ENCODE peak calls at places on chromosomes 12 and 14, in five cellular contexts. R, O, E, Y and G are unnamed samples.

GRCh38 chr12:105723066-105723465 is 392.6 kb downstream of the C12orf75 start:
- DNase-seq in R (no peak), O (no peak), E (no peak), Y (no peak), G (no peak)

GRCh38 chr12:103028881-103029280 is 71.4 kb downstream of the ASCL1 start:
- DNase-seq in R (no peak), O (no peak), E (no peak), Y (no peak), G (no peak)

GRCh38 chr12:88420460-88420859 is 159.8 kb downstream of the KITLG start:
- DNase-seq in R (peak), O (peak), E (peak), Y (no peak), G (peak)

GRCh38 chr14:54610051-54610977 is 43.4 kb downstream of the SAMD4A start:
- DNase-seq in R (no peak), O (peak), E (peak), Y (no peak), G (peak)

GRCh38 chr12:65656904-65657351 is 167.4 kb upstream of the HMGA2 start:
- DNase-seq in R (peak), O (peak), E (peak), Y (peak), G (peak)

GRCh38 chr14:29648045-29648444 is 279.6 kb downstream of the PRKD1 start:
- DNase-seq in R (no peak), O (peak), E (peak), Y (no peak), G (peak)

GRCh38 chr12:123886931-123887582 is 85.6 kb downstream of the CCDC92 start:
- DNase-seq in R (peak), O (no peak), E (no peak), Y (no peak), G (no peak)

GRCh38 chr14:96066976-96067375 is 27.8 kb downstream of the C14orf132 start:
- DNase-seq in R (no peak), O (no peak), E (no peak), Y (no peak), G (no peak)

GRCh38 chr14:101123639-101124525 is 220.4 kb upstream of the RTL1 start:
- DNase-seq in R (no peak), O (no peak), E (no peak), Y (no peak), G (no peak)

GRCh38 chr12:124567035-124567672 is at the start of gene NCOR2:
- DNase-seq in R (no peak), O (no peak), E (no peak), Y (peak), G (no peak)

GRCh38 chr12:112750971-112751370 is 40.6 kb upstream of the RPH3A start:
- DNase-seq in R (no peak), O (no peak), E (no peak), Y (no peak), G (no peak)

GRCh38 chr14:74792249-74793039 is 29.3 kb downstream of the YLPM1 start:
- DNase-seq in R (no peak), O (no peak), E (peak), Y (peak), G (no peak)

GRCh38 chr14:100286484-100287191 is 19.6 kb downstream of the SLC25A29 start:
- DNase-seq in R (no peak), O (no peak), E (no peak), Y (no peak), G (no peak)

GRCh38 chr14:63986789-63987533 is 134.2 kb downstream of the SYNE2 start:
- DNase-seq in R (no peak), O (peak), E (peak), Y (no peak), G (peak)

GRCh38 chr12:56222531-56222895 is 791 bp upstream of the RNF41 start:
- DNase-seq in R (no peak), O (no peak), E (no peak), Y (no peak), G (no peak)

GRCh38 chr12:89648211-89648930 is 60.3 kb downstream of the ATP2B1 start:
- DNase-seq in R (no peak), O (peak), E (no peak), Y (no peak), G (peak)

GRCh38 chr14:105023144-105023543 is 2.3 kb upstream of the CDCA4 start:
- DNase-seq in R (no peak), O (no peak), E (no peak), Y (no peak), G (no peak)

GRCh38 chr14:99129998-99130397 is 142.0 kb downstream of the BCL11B start:
- DNase-seq in R (no peak), O (no peak), E (no peak), Y (no peak), G (no peak)

GRCh38 chr14:74882103-74882920 is 596 bp downstream of the DLST start:
- DNase-seq in R (peak), O (peak), E (peak), Y (peak), G (peak)

GRCh38 chr12:98821849-98822248 is 176.8 kb downstream of the APAF1 start:
- DNase-seq in R (no peak), O (no peak), E (no peak), Y (no peak), G (no peak)

GRCh38 chr12:114026805-114027204 is 60.7 kb upstream of the RBM19 start:
- DNase-seq in R (no peak), O (no peak), E (no peak), Y (no peak), G (no peak)

DNA sequence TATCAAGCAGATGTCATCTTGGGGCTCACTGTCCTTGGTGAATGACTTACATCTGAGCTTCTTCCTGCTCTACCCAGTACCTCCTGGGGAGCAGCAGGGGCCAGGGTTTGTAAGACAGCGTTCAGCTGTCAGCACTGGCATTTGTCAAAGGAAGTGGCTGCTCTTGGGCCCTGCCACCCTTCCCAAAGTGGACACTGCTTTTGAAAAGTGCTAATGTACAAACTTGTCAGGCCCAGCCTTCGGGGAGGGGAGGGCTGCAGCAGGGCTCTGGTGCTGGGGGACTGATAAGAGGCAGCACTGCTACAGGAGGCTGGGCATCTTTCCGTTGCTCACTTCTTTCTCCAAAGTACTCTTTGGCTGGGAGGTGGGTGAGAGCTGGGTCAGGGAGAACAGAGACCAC is 59.8 kb upstream of the RBM19 start:
- DNase-seq in R (no peak), O (no peak), E (no peak), Y (no peak), G (no peak)
- TF ChIP-seq CTCF in R (no peak), O (no peak), E (no peak), Y (no peak), G (no peak)

GRCh38 chr12:53430116-53430515 is 6.5 kb downstream of the AMHR2 start:
- DNase-seq in R (no peak), O (no peak), E (no peak), Y (no peak), G (no peak)
- H3K4me3 ChIP-seq in R (no peak), O (no peak), E (no peak), Y (no peak), G (no peak)

GRCh38 chr14:68040633-68041369 is 221.2 kb downstream of the RAD51B start:
- DNase-seq in R (no peak), O (no peak), E (no peak), Y (no peak), G (no peak)
- TF ChIP-seq CTCF in R (no peak), O (no peak), E (no peak), Y (no peak), G (no peak)

DNA sequence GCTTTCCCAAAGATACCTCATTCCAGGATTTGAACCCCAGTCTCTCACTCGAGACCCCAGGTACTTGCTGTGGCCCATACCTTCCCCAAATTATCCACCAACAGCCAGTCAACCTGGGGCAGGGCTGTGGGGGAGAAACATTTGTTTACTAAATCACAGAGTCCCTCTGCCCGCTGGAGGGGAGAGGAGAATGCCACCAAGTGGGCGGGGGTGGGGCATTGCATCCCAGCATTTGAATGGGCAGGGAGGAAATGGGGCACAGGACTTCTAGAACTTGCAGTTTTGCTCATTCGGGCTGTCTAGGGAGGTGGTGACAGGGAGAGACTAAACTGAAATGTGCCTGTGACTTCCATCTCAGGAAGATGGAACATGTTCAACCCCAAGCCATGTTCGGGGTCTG is 10.9 kb upstream of the SERPINA9 start:
- DNase-seq in R (no peak), O (no peak), E (no peak), Y (no peak), G (no peak)
- H3K4me3 ChIP-seq in R (no peak), O (no peak), E (no peak), Y (no peak), G (no peak)

GRCh38 chr14:43003845-43004244 is 1397.2 kb downstream of the LRFN5 start:
- DNase-seq in R (no peak), O (peak), E (no peak), Y (no peak), G (peak)

GRCh38 chr14:43001729-43002128 is 1395.1 kb downstream of the LRFN5 start:
- DNase-seq in R (no peak), O (peak), E (no peak), Y (no peak), G (no peak)

DNA sequence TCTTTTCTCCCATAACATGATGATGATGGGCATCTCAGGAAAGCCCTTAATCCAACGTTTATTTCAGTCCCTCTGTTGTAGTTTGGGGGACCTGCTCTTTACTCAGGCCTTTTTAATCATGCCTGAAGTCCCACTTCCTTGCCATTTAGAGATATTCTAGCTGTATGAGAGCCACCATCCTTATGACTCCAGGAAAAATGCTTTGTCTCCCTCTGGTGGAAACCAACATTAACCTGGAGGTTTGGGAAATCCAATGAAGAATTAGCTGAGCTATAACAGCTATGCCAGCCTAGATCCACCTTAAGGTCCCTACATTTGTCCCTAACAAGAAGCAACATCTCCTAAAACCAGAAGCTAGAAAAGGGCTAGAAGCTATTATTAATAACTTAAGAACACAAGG is 1399.1 kb downstream of the LRFN5 start:
- DNase-seq in R (no peak), O (peak), E (no peak), Y (no peak), G (peak)
- TF ChIP-seq CTCF in R (no peak), O (peak), E (no peak), Y (no peak), G (peak)